ENCODE peak calls at places on chromosome 6, in seven cellular contexts. E is GM23338, V is neural progenitor cell, O is HCT116, Z is GM23248, Y is PC-3, P is MM.1S. T is an unnamed sample.

GRCh38 chr6:80003841-80004198 is 629 bp upstream of the TTK start:
- DNase-seq in P (no peak), E (peak), O (no peak), Z (no peak), V (no peak), Y (no peak), T (no peak)

GRCh38 chr6:163494279-163494727 is 79.8 kb downstream of the QKI start:
- DNase-seq in P (no peak), V (no peak), Z (peak), O (peak), E (no peak), Y (peak), T (no peak)

GRCh38 chr6:25192562-25192961 is 86.6 kb upstream of the CARMIL1 start:
- DNase-seq in V (no peak), Z (no peak), E (peak), O (no peak), Y (no peak), P (no peak), T (no peak)

GRCh38 chr6:92667843-92668242 is 751.5 kb downstream of the EPHA7 start:
- DNase-seq in E (no peak), Y (no peak), P (no peak), O (no peak), V (no peak), Z (no peak), T (no peak)

GRCh38 chr6:154092336-154092962 is 53.4 kb downstream of the OPRM1 start:
- DNase-seq in O (no peak), P (no peak), Y (no peak), Z (no peak), V (no peak), E (no peak), T (no peak)

GRCh38 chr6:170459451-170459850 is 93.7 kb downstream of the PSMB1 start:
- DNase-seq in Z (peak), E (no peak), V (no peak), P (peak), O (no peak), Y (peak), T (no peak)

GRCh38 chr6:15901141-15902115 is 227.5 kb upstream of the MYLIP start:
- DNase-seq in Y (no peak), O (no peak), E (no peak), P (peak), Z (no peak), V (no peak), T (peak)

GRCh38 chr6:106413016-106413415 is 52.5 kb downstream of the CRYBG1 start:
- DNase-seq in O (no peak), E (no peak), P (no peak), V (no peak), Y (no peak), Z (no peak), T (no peak)

GRCh38 chr6:37691904-37692806 is 5.5 kb downstream of the MDGA1 start:
- DNase-seq in P (peak), E (peak), Y (peak), Z (peak), O (peak), V (peak), T (peak)

GRCh38 chr6:90227165-90227564 is 69.5 kb downstream of the BACH2 start:
- DNase-seq in Y (no peak), O (no peak), Z (no peak), E (no peak), P (no peak), V (peak), T (no peak)

GRCh38 chr6:107421696-107422256 is 37.6 kb downstream of the PDSS2 start:
- DNase-seq in P (no peak), Z (no peak), O (no peak), Y (no peak), V (no peak), E (no peak), T (no peak)

GRCh38 chr6:32967151-32968091 is 973 bp upstream of the BRD2 start:
- DNase-seq in Z (peak), P (peak), Y (peak), V (peak), E (peak), O (peak), T (peak)

GRCh38 chr6:31473780-31474725 is 23.9 kb upstream of the MICB start:
- DNase-seq in O (no peak), Z (peak), P (peak), V (no peak), Y (peak), E (no peak), T (no peak)

GRCh38 chr6:137677714-137678113 is 183.5 kb upstream of the OLIG3 start:
- DNase-seq in O (no peak), V (no peak), Z (no peak), Y (no peak), E (no peak), P (no peak), T (no peak)

GRCh38 chr6:30500421-30501069 is 11.2 kb downstream of the HLA-E start:
- DNase-seq in O (no peak), Z (peak), E (no peak), P (no peak), V (no peak), Y (peak), T (no peak)

GRCh38 chr6:128570439-128571063 is 50.2 kb upstream of the PTPRK start:
- DNase-seq in P (peak), Z (no peak), E (no peak), Y (peak), V (no peak), O (no peak), T (no peak)

GRCh38 chr6:31529329-31530150 is 778 bp downstream of the MCCD1 start:
- DNase-seq in O (no peak), V (no peak), E (peak), P (no peak), Y (no peak), Z (no peak), T (no peak)

GRCh38 chr6:41467627-41468404 is 78.4 kb upstream of the FOXP4 start:
- DNase-seq in V (no peak), Y (no peak), E (no peak), P (no peak), O (no peak), Z (no peak), T (no peak)

GRCh38 chr6:41469951-41470340 is 76.2 kb upstream of the FOXP4 start:
- DNase-seq in P (no peak), Z (no peak), E (peak), Y (no peak), O (no peak), V (peak), T (peak)

GRCh38 chr6:41469156-41469950 is 76.8 kb upstream of the FOXP4 start:
- DNase-seq in O (no peak), V (peak), Z (no peak), E (no peak), Y (no peak), P (no peak), T (peak)

GRCh38 chr6:41471064-41471895 is 74.9 kb upstream of the FOXP4 start:
- DNase-seq in Z (no peak), E (no peak), Y (no peak), O (no peak), P (no peak), V (no peak), T (no peak)

DNA sequence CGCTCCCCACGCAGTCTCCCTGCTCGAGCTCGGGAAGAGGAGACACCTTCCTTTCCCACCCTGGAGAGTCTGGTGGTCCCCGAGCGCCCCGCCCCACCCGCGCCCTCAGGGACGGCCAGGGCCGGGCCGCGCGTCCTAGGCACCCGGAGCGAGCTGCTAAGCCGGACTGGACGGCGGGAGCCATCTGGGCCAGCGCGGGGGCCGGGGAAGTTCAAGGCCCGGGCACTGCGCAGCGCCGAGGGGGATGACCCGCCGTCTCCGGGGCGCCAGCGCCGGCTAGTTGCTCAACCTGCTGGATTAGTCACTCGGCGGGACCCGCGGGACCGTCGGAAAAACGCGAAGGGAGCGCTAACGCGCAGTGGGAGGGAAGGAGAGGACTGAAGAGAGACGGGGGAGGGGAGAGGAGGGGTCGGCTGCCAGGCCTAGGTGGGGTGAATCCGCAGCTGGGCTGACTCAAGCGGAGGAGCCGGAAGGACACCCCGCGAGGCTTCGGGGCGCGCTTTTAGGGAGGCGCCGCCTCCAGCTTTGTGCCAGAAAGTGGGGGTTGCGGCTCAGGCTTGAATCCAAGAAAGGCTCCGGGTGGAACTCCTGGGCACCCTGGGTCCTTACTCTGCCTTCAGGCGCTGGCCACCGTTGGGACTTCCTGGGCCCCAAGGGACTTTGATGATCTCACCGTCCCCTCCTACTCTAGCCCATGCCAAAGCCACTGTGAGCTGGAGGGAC is 75.7 kb upstream of the FOXP4 start:
- DNase-seq in Y (no peak), P (no peak), Z (peak), V (peak), O (no peak), E (peak), T (peak)
- TF ChIP-seq EZH2 in Y (no peak), P (no peak), Z (no peak), V (peak), O (no peak), E (peak), T (no peak)

GRCh38 chr6:978937-979685 is 286.2 kb upstream of the EXOC2 start:
- DNase-seq in O (no peak), V (no peak), Z (no peak), E (no peak), Y (no peak), P (no peak), T (no peak)
- TF ChIP-seq EZH2phosphoT487 in O (no peak), V (no peak), Z (no peak), E (no peak), Y (no peak), P (no peak), T (no peak)

GRCh38 chr6:35019831-35020230 is 121.3 kb downstream of the TCP11 start:
- DNase-seq in O (no peak), V (no peak), Z (no peak), E (no peak), Y (no peak), P (no peak), T (no peak)
- H3K4me3 ChIP-seq in O (no peak), V (no peak), Z (no peak), E (no peak), Y (no peak), P (no peak), T (no peak)

GRCh38 chr6:4973415-4973814 is 30.4 kb downstream of the RPP40 start:
- DNase-seq in O (no peak), Y (no peak), Z (no peak), E (no peak), P (no peak), V (no peak), T (no peak)
- TF ChIP-seq EZH2 in O (no peak), Y (no peak), Z (no peak), E (no peak), P (no peak), V (no peak), T (no peak)

GRCh38 chr6:120373185-120373584 is 961.1 kb downstream of the TBC1D32 start:
- DNase-seq in O (no peak), Y (no peak), P (peak), Z (no peak), E (no peak), V (no peak), T (no peak)

GRCh38 chr6:120384671-120385070 is 949.6 kb downstream of the TBC1D32 start:
- DNase-seq in V (no peak), E (no peak), O (no peak), P (no peak), Y (peak), Z (peak), T (no peak)

DNA sequence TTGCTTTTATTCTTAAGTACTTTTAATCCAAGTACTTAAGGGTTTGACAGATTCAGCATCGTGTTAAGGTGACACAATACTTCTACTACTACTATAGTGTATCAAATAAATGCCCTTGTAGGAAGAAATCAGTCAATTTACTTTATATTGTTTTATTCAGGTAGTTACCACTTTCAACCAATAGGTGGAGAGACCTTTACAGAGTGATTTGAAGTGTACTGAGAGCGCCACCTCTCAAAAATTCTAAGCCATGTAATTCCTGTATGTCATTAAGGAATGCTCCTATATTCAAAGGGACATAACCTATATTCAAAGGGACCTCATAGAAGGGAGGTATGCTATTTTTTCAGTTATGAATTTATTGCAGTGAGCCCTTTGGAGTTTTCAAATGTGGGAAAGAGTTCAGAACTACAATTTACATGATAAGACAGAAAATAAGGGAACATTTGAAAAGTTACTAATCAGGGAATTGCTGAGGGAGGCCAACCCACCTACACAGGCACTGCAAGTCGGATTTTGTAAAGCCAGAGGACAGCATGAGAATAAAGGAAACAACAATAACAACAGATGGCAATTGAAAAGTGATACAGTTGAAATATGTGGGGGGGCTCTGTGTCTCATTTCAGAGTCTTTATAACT is 955.6 kb downstream of the TBC1D32 start:
- DNase-seq in Y (peak), Z (peak), E (peak), O (peak), V (peak), P (peak), T (peak)
- TF ChIP-seq EZH2phosphoT487 in Y (no peak), Z (no peak), E (no peak), O (no peak), V (no peak), P (no peak), T (no peak)